ENCODE peak calls at places on chromosomes 6 and 20, in ten cellular contexts. P is cardiac muscle cell, F is neural progenitor cell, D is hepatocyte, T is ovary, R is fibroblast of pulmonary artery, J is GM06990, Z is fibroblast of the aortic adventitia, U is GM12865, M is fibroblast of lung. B is an unnamed sample.

GRCh38 chr6:167893416-167893815 is 66.7 kb downstream of the AFDN start:
- DNase-seq in P (no peak), D (peak; percentile 12), U (no peak), F (no peak), M (peak; percentile 63), T (no peak), Z (peak; percentile 36), J (no peak), R (peak; percentile 18), B (no peak)

GRCh38 chr6:169190970-169191369 is 62.7 kb downstream of the THBS2 start:
- DNase-seq in J (no peak), R (no peak), M (peak; percentile 46), T (no peak), F (no peak), Z (peak; percentile 40), D (no peak), U (no peak), P (no peak), B (no peak)

GRCh38 chr20:7742479-7742878 is 197.8 kb downstream of the HAO1 start:
- DNase-seq in F (no peak), R (peak; percentile 82), M (peak; percentile 89), T (no peak), J (no peak), Z (peak; percentile 89), D (peak; percentile 29), P (peak; percentile 72), U (no peak), B (no peak)

GRCh38 chr20:2741463-2741862 is 48.9 kb downstream of the EBF4 start:
- DNase-seq in T (no peak), D (no peak), M (no peak), J (no peak), U (no peak), Z (no peak), P (no peak), R (no peak), F (no peak), B (no peak)

GRCh38 chr6:73418081-73418741 is 23.6 kb downstream of the DDX43 start:
- DNase-seq in M (peak; percentile 7), F (no peak), D (no peak), U (peak; percentile 11), Z (no peak), T (no peak), R (no peak), J (no peak), P (peak; percentile 25), B (no peak)

GRCh38 chr6:29916741-29917140 is 25.6 kb upstream of the HLA-A start:
- DNase-seq in P (no peak), F (no peak), J (no peak), T (no peak), D (no peak), M (no peak), Z (no peak), U (no peak), R (no peak), B (no peak)

GRCh38 chr20:11453430-11453829 is 464.3 kb upstream of the BTBD3 start:
- DNase-seq in F (no peak), J (no peak), M (peak; percentile 75), Z (peak; percentile 56), T (no peak), U (no peak), D (no peak), P (peak; percentile 62), R (peak; percentile 65), B (no peak)

GRCh38 chr20:51487076-51487475 is 55.4 kb downstream of the NFATC2 start:
- DNase-seq in M (no peak), P (no peak), Z (no peak), R (no peak), F (peak; percentile 24), D (no peak), J (no peak), T (no peak), U (no peak), B (no peak)

GRCh38 chr20:63945031-63945658 is 11.1 kb downstream of the UCKL1 start:
- DNase-seq in M (no peak), R (no peak), J (no peak), F (no peak), T (no peak), U (no peak), D (no peak), Z (no peak), P (no peak), B (no peak)

GRCh38 chr20:63950701-63951397 is 5.4 kb downstream of the UCKL1 start:
- DNase-seq in U (no peak), T (no peak), D (no peak), Z (no peak), J (no peak), F (no peak), P (no peak), M (no peak), R (no peak), B (no peak)

GRCh38 chr20:63945921-63946920 is 10.0 kb downstream of the UCKL1 start:
- DNase-seq in U (no peak), F (no peak), T (peak; percentile 40), R (no peak), Z (no peak), M (no peak), P (no peak), D (no peak), J (no peak), B (no peak)

GRCh38 chr20:63946986-63947637 is 9.1 kb downstream of the UCKL1 start:
- DNase-seq in D (no peak), R (no peak), J (no peak), F (no peak), P (no peak), Z (no peak), U (no peak), T (peak; percentile 45), M (no peak), B (no peak)

DNA sequence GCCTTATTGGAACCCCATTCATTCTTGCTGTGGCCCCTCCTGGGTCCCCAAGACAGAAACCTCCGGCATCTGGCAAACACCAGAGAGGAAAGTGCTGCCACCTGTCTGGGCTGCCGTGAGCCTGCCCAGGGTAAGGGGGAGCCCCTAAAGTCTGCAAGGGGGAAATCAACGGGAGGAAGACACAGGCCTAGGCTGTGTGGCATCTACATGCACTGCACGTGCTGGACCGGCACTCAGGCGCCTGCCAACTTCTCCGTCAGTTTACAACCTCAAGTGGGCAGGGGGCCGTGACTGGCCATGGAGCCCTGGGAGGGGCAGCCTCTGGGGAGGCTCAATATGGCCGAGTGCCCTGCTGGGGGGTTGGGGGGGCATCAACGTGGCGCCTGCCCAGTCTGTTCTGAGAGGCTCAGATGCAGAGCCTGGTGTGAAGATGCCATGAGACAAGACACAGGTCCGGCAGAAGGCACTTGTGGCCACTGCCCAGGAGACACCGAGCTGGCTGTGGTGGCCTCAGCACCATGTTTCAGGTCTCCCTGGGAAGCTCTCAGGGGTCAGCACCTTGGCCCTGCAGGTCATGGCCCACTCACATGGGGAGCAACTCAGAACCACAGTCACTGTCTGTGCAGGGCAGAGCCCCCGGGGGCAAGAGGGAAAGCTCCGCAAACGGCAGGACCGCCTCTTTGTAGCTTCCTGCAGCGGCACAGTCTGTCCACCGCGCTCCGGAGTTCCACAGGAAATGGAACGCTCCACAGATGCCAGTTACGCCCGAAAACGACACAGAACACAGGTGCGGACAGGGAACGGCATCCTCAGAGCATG is 8.4 kb downstream of the UCKL1 start:
- DNase-seq in M (no peak), P (no peak), T (peak; percentile 65), J (no peak), F (no peak), R (no peak), D (no peak), Z (no peak), U (no peak), B (no peak)
- H3K4me3 ChIP-seq in M (no peak overlapping the region), P (no peak overlapping the region), T (no peak overlapping the region), J (no peak overlapping the region), F (no peak overlapping the region), R (no peak overlapping the region), D (no peak overlapping the region), Z (no peak overlapping the region), U (no peak overlapping the region), B (no peak overlapping the region)

GRCh38 chr6:133854633-133855598 is 34.0 kb upstream of the TCF21 start:
- DNase-seq in R (no peak), D (peak; percentile 28), M (no peak), J (peak; percentile 23), T (no peak), U (peak; percentile 6), F (peak; percentile 66), Z (no peak), P (no peak), B (no peak)
- TF ChIP-seq CTCF in R (peak; percentile 8), D (peak; percentile 16), M (no peak), J (peak; percentile 6), T (no peak), U (no peak), F (no peak), Z (no peak), P (peak; percentile 30), B (no peak)

DNA sequence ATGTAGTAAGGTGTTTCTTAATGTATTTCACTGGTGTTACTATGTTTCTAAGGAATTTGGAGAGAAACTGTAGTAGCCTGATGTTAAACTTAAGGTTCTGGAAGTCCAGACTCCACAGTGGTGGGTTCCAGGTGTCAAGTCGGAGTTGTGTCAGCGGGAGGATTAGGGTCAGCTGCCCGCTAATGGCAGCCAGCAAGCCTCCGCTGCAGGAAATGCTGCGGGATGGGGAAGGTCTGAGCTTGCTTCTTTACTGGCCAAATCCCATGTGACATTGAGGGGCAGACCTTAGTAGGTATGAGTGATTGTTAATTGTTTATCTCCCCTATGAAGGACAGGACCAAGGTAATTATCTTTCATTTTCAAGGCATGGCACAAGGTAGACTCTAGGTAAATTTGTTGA is 3.7 kb upstream of the ARID1B start:
- DNase-seq in M (no peak), J (no peak), Z (no peak), F (peak; percentile 68), R (no peak), D (no peak), U (no peak), T (no peak), P (no peak), B (no peak)
- H3K4me3 ChIP-seq in M (no peak overlapping the region), J (no peak overlapping the region), Z (no peak overlapping the region), F (peak overlapping the region; percentile 23), R (no peak overlapping the region), D (no peak overlapping the region), U (no peak overlapping the region), T (no peak overlapping the region), P (no peak overlapping the region), B (no peak overlapping the region)

GRCh38 chr6:162906479-162906878 is 178.7 kb downstream of the PACRG start:
- DNase-seq in T (no peak), Z (no peak), U (no peak), P (no peak), J (no peak), R (no peak), F (no peak), M (no peak), D (no peak), B (no peak)

GRCh38 chr6:162913206-162913605 is 185.4 kb downstream of the PACRG start:
- DNase-seq in D (no peak), U (no peak), J (no peak), M (no peak), P (no peak), F (no peak), R (no peak), Z (no peak), T (no peak), B (no peak)

GRCh38 chr6:162904069-162904663 is 176.4 kb downstream of the PACRG start:
- DNase-seq in P (no peak), M (no peak), R (no peak), F (no peak), J (no peak), D (no peak), T (no peak), U (no peak), Z (no peak), B (no peak)

DNA sequence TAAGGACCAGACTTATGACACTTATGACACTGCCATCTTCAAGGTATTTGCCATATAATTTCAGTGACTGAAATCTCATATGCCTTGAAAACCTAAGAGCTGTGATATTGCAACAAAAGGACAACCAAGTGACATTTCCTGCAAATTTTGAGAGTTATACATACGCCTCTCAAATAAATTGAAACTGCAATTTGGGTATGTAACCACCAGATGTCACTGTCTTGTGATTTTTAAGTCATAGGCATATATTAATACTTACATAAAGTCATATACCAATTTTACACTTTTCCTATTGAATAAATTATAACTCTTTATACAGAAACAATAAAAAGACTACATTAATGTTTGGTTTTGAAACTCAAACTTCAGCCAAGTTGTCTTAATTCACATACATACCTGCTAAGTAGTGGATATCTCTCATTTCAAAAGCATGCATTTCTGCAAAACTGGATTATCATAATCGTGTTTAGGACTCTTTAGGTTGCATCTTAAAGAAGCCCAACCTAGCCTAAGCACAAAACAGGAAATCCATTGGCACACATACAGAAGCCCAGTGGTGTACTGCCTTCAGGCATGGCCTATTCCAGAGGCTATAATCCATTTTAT is 180.2 kb downstream of the PACRG start:
- DNase-seq in J (no peak), T (no peak), D (no peak), R (peak; percentile 74), Z (peak; percentile 59), M (peak; percentile 34), P (peak; percentile 63), U (peak; percentile 74), F (peak; percentile 33), B (no peak)
- TF ChIP-seq CTCF in J (peak; percentile 34), T (no peak), D (peak; percentile 53), R (peak; percentile 47), Z (peak; percentile 37), M (peak; percentile 60), P (peak; percentile 49), U (peak; percentile 36), F (peak; percentile 70), B (peak; percentile 39)

B was measured in BJ.